ENCODE peak calls at places on chromosomes 16 and 17, in four cellular contexts. E is CD4-positive, CD25-positive, alpha-beta regulatory T cell; D is adrenal gland; Y is neuronal stem cell. X is an unnamed sample. For H3K27me3 and H3K4me1, the result is how much of the 10 kb centered on the place peaks cover.

GRCh38 chr17:82380860-82381702 is 9.5 kb downstream of the UTS2R start:
- DNase-seq in D (no peak), E (no peak), Y (no peak), X (peak)

GRCh38 chr16:49631521-49632041 is 224.3 kb downstream of the ZNF423 start:
- DNase-seq in E (no peak), Y (no peak), D (no peak), X (no peak)

GRCh38 chr17:37518816-37519215 is 29.1 kb downstream of the DUSP14 start:
- DNase-seq in Y (no peak), E (no peak), D (peak), X (no peak)

GRCh38 chr16:27723711-27724490 is 174.0 kb downstream of the KATNIP start:
- DNase-seq in Y (no peak), E (no peak), D (no peak), X (peak)

GRCh38 chr16:67917140-67917851 is 14.4 kb downstream of the CTRL start:
- DNase-seq in D (no peak), Y (no peak), E (no peak), X (no peak)

GRCh38 chr16:17994027-17994426 is 342.5 kb downstream of the NPIPA8 start:
- DNase-seq in D (no peak), E (no peak), Y (no peak), X (no peak)

GRCh38 chr16:11121083-11121482 is 134.9 kb downstream of the SOCS1 start:
- DNase-seq in D (no peak), Y (no peak), E (no peak), X (no peak)

GRCh38 chr16:55322327-55322726 is 1.7 kb upstream of the IRX6 start:
- DNase-seq in Y (no peak), E (no peak), D (no peak), X (no peak)

GRCh38 chr17:55327225-55328088 is 62.7 kb downstream of the HLF start:
- DNase-seq in E (no peak), D (no peak), Y (no peak), X (peak)

GRCh38 chr16:17591655-17592405 is 121.1 kb upstream of the XYLT1 start:
- DNase-seq in Y (no peak), D (no peak), E (no peak), X (no peak)

GRCh38 chr17:5364156-5364555 is 55.3 kb downstream of the NUP88 start:
- DNase-seq in Y (no peak), D (no peak), E (no peak), X (no peak)

GRCh38 chr16:11036868-11037410 is 92.6 kb downstream of the CLEC16A start:
- DNase-seq in Y (no peak), D (no peak), E (no peak), X (no peak)

GRCh38 chr16:65376601-65377000 is 254.7 kb upstream of the CDH11 start:
- DNase-seq in E (no peak), Y (no peak), D (no peak), X (no peak)

GRCh38 chr17:59427996-59428395 is 96.5 kb downstream of the YPEL2 start:
- DNase-seq in Y (no peak), D (no peak), E (no peak), X (no peak)

GRCh38 chr17:35913611-35914010 is 17.0 kb downstream of the RDM1 start:
- DNase-seq in E (no peak), Y (no peak), D (no peak), X (no peak)

GRCh38 chr17:33983824-33984574 is 271.1 kb upstream of the CCL2 start:
- DNase-seq in Y (no peak), D (no peak), E (no peak), X (no peak)

GRCh38 chr16:68298907-68299515 is 11.7 kb downstream of the SLC7A6OS start:
- DNase-seq in Y (no peak), E (no peak), D (peak), X (no peak)

GRCh38 chr16:23232806-23233205 is 50.3 kb downstream of the SCNN1G start:
- DNase-seq in D (no peak), E (no peak), Y (no peak), X (no peak)

GRCh38 chr16:30064746-30065111 is 831 bp upstream of the ALDOA start:
- DNase-seq in Y (peak), E (no peak), D (no peak), X (no peak)

GRCh38 chr16:61926766-61927165 is 109.5 kb downstream of the CDH8 start:
- DNase-seq in Y (no peak), E (no peak), D (no peak), X (no peak)

GRCh38 chr16:48194828-48195566 is 39.2 kb upstream of the ABCC12 start:
- DNase-seq in D (no peak), Y (no peak), E (no peak), X (peak)

GRCh38 chr16:11621920-11622651 is 35.4 kb upstream of the LITAF start:
- DNase-seq in E (peak), Y (no peak), D (no peak), X (no peak)

GRCh38 chr16:72542103-72542502 is 370.1 kb upstream of the PMFBP1 start:
- DNase-seq in E (no peak), Y (no peak), D (no peak), X (no peak)

GRCh38 chr17:31310877-31311276 is 3.0 kb downstream of the EVI2B start:
- DNase-seq in Y (no peak), E (no peak), D (no peak), X (no peak)

GRCh38 chr17:72123964-72124791 is 3.4 kb downstream of the SOX9 start:
- DNase-seq in Y (no peak), E (no peak), D (no peak), X (peak)

GRCh38 chr16:56938664-56939513 is 6.9 kb downstream of the HERPUD1 start:
- DNase-seq in D (no peak), Y (no peak), E (peak), X (no peak)

GRCh38 chr16:57185446-57185944 is 344 bp downstream of the PSME3IP1 start:
- DNase-seq in E (no peak), Y (no peak), D (peak), X (peak)

GRCh38 chr17:15392326-15392739 is 50.9 kb upstream of the TEKT3 start:
- DNase-seq in E (no peak), Y (no peak), D (no peak), X (peak)

GRCh38 chr16:88315543-88316105 is 67.1 kb upstream of the ZNF469 start:
- DNase-seq in E (no peak), Y (no peak), D (peak), X (peak)

GRCh38 chr17:81580481-81580880 is 28.3 kb upstream of the FAAP100 start:
- DNase-seq in E (no peak), D (no peak), Y (no peak), X (no peak)

DNA sequence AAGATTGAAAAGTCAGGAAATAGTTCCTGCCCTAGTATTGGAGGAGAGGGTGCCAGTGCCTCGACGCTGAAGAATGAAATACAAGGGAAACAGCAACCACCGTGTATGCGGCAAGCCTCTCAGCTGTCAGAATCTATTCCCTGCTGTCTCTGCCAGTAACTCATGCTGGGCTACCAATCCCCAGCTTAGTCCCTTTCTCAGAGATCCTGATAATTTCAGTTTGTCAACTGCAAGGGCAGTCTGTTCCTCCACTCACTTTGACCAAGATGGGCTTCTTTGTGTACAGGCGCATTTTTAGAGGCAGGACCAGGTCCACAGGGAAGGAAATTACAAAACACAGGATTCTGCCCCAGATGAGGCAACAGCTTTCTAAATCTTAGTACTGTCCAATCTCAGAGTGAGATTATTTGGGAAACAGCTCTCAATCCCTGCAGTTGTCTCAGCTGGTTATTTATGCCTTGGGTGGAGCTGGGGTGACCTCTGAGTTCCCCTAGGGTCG is 1.3 kb downstream of the NQO1 start:
- DNase-seq in Y (no peak), D (peak), E (no peak), X (peak)
- H3K27me3 ChIP-seq in Y (under half), D (under half), E (under half), X (under half)

GRCh38 chr17:77487677-77488530 is 347.1 kb downstream of the SEC14L1 start:
- DNase-seq in Y (no peak), D (no peak), E (no peak), X (no peak)
- H3K4me1 ChIP-seq in Y (under half), D (under half), E (under half), X (under half)

GRCh38 chr17:50201226-50201854 is at the start of gene COL1A1:
- DNase-seq in D (peak), Y (no peak), E (no peak), X (no peak)
- H3K27me3 ChIP-seq in D (under half), Y (under half), E (under half), X (under half)

GRCh38 chr16:89322381-89323119 is 105.0 kb downstream of the ZNF778 start:
- DNase-seq in E (no peak), D (no peak), Y (no peak), X (no peak)

GRCh38 chr16:89325861-89326471 is 108.5 kb downstream of the ZNF778 start:
- DNase-seq in E (peak), Y (no peak), D (peak), X (peak)

GRCh38 chr16:89324056-89325010 is 106.8 kb downstream of the ZNF778 start:
- DNase-seq in E (no peak), D (no peak), Y (no peak), X (no peak)

GRCh38 chr16:89320717-89321501 is 103.4 kb downstream of the ZNF778 start:
- DNase-seq in E (no peak), Y (no peak), D (peak), X (peak)

GRCh38 chr16:89323120-89323960 is 105.8 kb downstream of the ZNF778 start:
- DNase-seq in D (no peak), Y (no peak), E (no peak), X (no peak)
- H3K4me1 ChIP-seq in D (half or more), Y (under half), E (half or more), X (under half)

GRCh38 chr16:87126403-87127025 is 190.7 kb downstream of the C16orf95 start:
- DNase-seq in Y (no peak), D (no peak), E (no peak), X (no peak)

GRCh38 chr16:87125206-87126155 is 191.7 kb downstream of the C16orf95 start:
- DNase-seq in D (peak), E (no peak), Y (no peak), X (no peak)

GRCh38 chr16:87119748-87120147 is 197.4 kb downstream of the C16orf95 start:
- DNase-seq in E (no peak), Y (no peak), D (no peak), X (no peak)

GRCh38 chr16:87121816-87122215 is 195.4 kb downstream of the C16orf95 start:
- DNase-seq in E (no peak), D (no peak), Y (no peak), X (no peak)

DNA sequence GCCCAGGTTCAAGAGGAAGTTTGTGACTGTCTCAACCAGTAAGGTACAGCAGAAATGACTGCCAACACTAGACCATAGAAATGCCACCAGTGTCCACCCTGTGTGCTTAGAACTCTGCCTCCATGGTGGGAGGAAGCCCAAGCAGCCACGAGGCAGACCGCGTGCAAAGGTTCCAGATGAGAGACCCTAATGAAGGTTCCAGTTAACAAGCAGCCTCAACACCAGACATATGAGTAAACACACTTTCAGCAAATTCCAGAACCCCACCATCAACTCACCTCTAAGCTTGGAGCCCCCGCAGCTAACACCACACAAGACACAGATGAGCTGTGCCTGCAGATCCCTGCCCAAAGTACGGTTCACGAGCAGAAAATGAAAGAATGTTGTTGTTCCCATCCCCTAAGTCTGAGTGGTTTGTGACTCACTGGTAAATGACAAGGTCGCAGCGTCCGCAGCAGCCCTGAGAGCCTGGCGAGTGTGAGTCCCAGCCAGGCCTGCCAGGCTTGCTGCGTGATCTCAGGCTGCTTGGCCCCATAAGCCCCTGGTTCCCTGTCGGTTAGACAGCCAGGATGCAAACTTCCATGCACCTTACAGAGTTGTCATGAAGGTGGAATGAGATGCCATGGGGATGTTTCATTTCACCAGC is 193.7 kb downstream of the C16orf95 start:
- DNase-seq in D (peak), E (no peak), Y (no peak), X (no peak)
- H3K27me3 ChIP-seq in D (under half), E (under half), Y (under half), X (under half)

GRCh38 chr17:75250009-75250471 is 11.4 kb downstream of the GGA3 start:
- DNase-seq in E (peak), D (no peak), Y (no peak), X (no peak)

GRCh38 chr17:75244133-75244866 is 17.1 kb downstream of the GGA3 start:
- DNase-seq in D (no peak), Y (no peak), E (no peak), X (no peak)

GRCh38 chr17:75245011-75245410 is 16.4 kb downstream of the GGA3 start:
- DNase-seq in D (no peak), E (no peak), Y (no peak), X (no peak)

GRCh38 chr17:75249564-75249963 is 11.8 kb downstream of the GGA3 start:
- DNase-seq in Y (no peak), E (no peak), D (no peak), X (no peak)

GRCh38 chr17:75246404-75246803 is 15.0 kb downstream of the GGA3 start:
- DNase-seq in E (no peak), D (no peak), Y (no peak), X (no peak)
- H3K4me1 ChIP-seq in E (under half), D (under half), Y (under half), X (under half)

GRCh38 chr17:73824321-73824720 is 180.1 kb upstream of the SDK2 start:
- DNase-seq in D (no peak), Y (no peak), E (no peak), X (no peak)

GRCh38 chr17:73826872-73827228 is 182.6 kb upstream of the SDK2 start:
- DNase-seq in E (no peak), D (no peak), Y (no peak), X (no peak)

GRCh38 chr17:73829676-73830280 is 185.5 kb upstream of the SDK2 start:
- DNase-seq in E (no peak), Y (no peak), D (no peak), X (no peak)

GRCh38 chr17:73826181-73826871 is 182.1 kb upstream of the SDK2 start:
- DNase-seq in D (no peak), Y (no peak), E (no peak), X (no peak)

GRCh38 chr17:73827627-73828241 is 183.5 kb upstream of the SDK2 start:
- DNase-seq in E (peak), D (no peak), Y (no peak), X (no peak)
- H3K27me3 ChIP-seq in E (under half), D (under half), Y (under half), X (under half)

DNA sequence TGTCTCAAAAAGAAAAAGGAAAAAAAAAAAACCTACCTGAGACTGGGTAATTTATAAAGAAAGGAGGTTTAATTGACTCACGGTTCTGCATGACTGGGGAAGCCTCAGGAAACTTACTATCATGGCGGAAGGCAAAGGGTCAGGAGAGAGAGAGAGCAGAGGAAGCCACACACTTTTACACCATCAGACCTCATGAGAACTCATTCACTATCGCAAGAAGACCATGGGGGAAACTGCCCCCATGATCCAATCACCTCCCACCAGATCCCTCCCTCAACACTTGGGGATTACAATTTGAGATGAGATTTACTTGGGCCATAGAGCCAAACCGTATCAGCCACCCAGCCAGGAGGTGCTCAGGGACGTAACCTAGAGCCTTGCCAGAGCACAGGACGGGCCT is 20.8 kb downstream of the NAGPA start:
- DNase-seq in D (no peak), E (no peak), Y (no peak), X (no peak)
- H3K4me1 ChIP-seq in D (under half), E (under half), Y (under half), X (under half)

GRCh38 chr17:62085511-62086408 is 20.7 kb upstream of the MED13 start:
- DNase-seq in Y (no peak), D (no peak), E (no peak), X (peak)
- H3K27me3 ChIP-seq in Y (under half), D (under half), E (under half), X (under half)